ENCODE peak calls at places on chromosomes 2 and 18, in four cellular contexts. Z, K, R and B are unnamed samples.

GRCh38 chr2:211281430-211282073 is 725.2 kb downstream of the CPS1 start:
- DNase-seq in Z (no peak), K (no peak), R (no peak), B (no peak)

GRCh38 chr2:105744091-105744908 is 412 bp upstream of the NCK2 start:
- DNase-seq in Z (peak), K (peak), R (peak), B (no peak)

GRCh38 chr18:7896164-7896563 is 329.0 kb downstream of the PTPRM start:
- DNase-seq in Z (no peak), K (no peak), R (no peak), B (no peak)

GRCh38 chr2:47075361-47076125 is 79.6 kb downstream of the STPG4 start:
- DNase-seq in Z (no peak), K (no peak), R (no peak), B (no peak)

GRCh38 chr2:240513544-240514287 is 44.1 kb downstream of the ANKMY1 start:
- DNase-seq in Z (peak), K (peak), R (peak), B (peak)

GRCh38 chr2:188495990-188496431 is 204.3 kb downstream of the GULP1 start:
- DNase-seq in Z (peak), K (no peak), R (no peak), B (no peak)

GRCh38 chr2:204274991-204275390 is 270.3 kb upstream of the PARD3B start:
- DNase-seq in Z (no peak), K (no peak), R (no peak), B (no peak)

GRCh38 chr2:45532171-45532570 is 78.9 kb downstream of the SRBD1 start:
- DNase-seq in Z (no peak), K (no peak), R (no peak), B (no peak)

GRCh38 chr18:67710639-67711038 is 194.1 kb upstream of the DSEL start:
- DNase-seq in Z (no peak), K (no peak), R (peak), B (no peak)

GRCh38 chr2:238039151-238039550 is 21.6 kb upstream of the SCLY start:
- DNase-seq in Z (no peak), K (no peak), R (no peak), B (no peak)

GRCh38 chr2:207632575-207633492 is 7.6 kb upstream of the METTL21A start:
- DNase-seq in Z (peak), K (peak), R (peak), B (no peak)

GRCh38 chr2:119862127-119862889 is 102.6 kb downstream of the PTPN4 start:
- DNase-seq in Z (no peak), K (no peak), R (peak), B (peak)

GRCh38 chr2:83055338-83056010 is 1403.6 kb downstream of the SUCLG1 start:
- DNase-seq in Z (no peak), K (no peak), R (no peak), B (no peak)

GRCh38 chr2:131417886-131418285 is 53.9 kb upstream of the RAB6D start:
- DNase-seq in Z (no peak), K (no peak), R (no peak), B (no peak)

GRCh38 chr18:64653068-64653467 is 504.2 kb upstream of the LINC00305 start:
- DNase-seq in Z (no peak), K (no peak), R (no peak), B (no peak)

GRCh38 chr18:36350211-36350610 is 52.7 kb downstream of the FHOD3 start:
- DNase-seq in Z (no peak), K (no peak), R (no peak), B (no peak)

GRCh38 chr2:85797959-85798358 is 44.2 kb downstream of the ATOH8 start:
- DNase-seq in Z (peak), K (peak), R (peak), B (no peak)

GRCh38 chr2:165681841-165682240 is 112.2 kb downstream of the GALNT3 start:
- DNase-seq in Z (no peak), K (no peak), R (no peak), B (no peak)

GRCh38 chr2:161990741-161991140 is 83.3 kb downstream of the DPP4 start:
- DNase-seq in Z (no peak), K (no peak), R (peak), B (no peak)
- TF ChIP-seq POLR2AphosphoS2 in Z (no peak), K (no peak), R (no peak), B (no peak)

DNA sequence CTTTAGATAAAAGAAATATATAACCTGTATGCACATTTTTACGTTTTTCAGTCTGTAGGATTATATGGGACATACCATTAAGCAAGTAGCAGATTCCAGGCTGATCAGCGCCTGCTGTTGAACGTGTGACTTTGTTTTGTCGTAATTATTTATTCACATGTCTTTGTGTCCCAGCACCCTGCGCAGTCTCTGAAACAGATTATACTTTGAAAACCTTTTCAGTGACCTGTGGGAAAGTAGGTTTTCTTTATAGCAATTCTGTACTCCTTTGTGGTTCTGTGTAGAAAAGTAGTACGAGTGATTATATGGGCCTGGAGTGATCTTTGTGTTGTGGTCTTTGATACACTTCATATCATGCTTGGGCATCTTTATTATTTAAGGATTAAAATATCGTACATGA is 68.5 kb downstream of the MTA3 start:
- DNase-seq in Z (no peak), K (no peak), R (no peak), B (no peak)
- TF ChIP-seq POLR2AphosphoS2 in Z (no peak), K (no peak), R (no peak), B (no peak)

GRCh38 chr2:150472122-150472899 is 15.2 kb downstream of the RND3 start:
- DNase-seq in Z (no peak), K (no peak), R (no peak), B (no peak)

GRCh38 chr2:150473767-150474166 is 13.7 kb downstream of the RND3 start:
- DNase-seq in Z (no peak), K (no peak), R (no peak), B (no peak)

GRCh38 chr2:150475479-150476212 is 11.8 kb downstream of the RND3 start:
- DNase-seq in Z (no peak), K (no peak), R (no peak), B (no peak)

GRCh38 chr2:150476213-150476740 is 11.2 kb downstream of the RND3 start:
- DNase-seq in Z (no peak), K (no peak), R (no peak), B (no peak)

DNA sequence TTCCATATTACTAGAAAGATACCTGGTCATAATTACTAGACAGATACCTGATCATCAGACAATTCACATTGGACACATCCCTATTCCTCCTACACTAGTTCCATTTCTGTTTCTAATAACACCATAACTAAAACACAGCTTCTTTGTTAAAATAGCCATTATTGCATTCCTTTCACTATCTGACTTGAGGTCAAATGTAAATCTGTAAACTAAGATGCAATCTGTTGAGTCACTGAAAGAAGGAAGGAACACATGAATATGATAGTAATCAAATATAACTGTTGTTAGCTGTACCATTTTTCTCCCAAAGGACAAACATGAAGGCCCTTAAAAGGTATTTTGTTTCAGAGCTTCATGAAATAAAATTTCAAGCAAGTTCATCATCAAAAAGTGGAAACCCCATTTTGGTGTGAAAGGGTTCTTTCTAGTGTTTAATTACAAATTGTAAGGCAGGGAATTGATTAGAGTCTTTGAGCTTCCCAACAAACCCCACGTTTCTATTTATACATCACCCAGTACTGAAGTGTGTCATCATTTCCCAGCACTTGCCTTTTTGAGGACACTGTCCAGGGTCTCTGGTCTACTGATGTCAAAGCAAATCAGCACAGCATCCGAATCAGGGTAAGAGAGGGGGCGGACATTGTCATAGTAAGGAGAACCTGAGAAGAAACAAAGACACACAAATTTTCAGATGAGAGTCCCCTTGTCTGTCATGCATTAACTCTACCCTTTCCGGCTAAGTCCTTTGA is 13.0 kb downstream of the RND3 start:
- DNase-seq in Z (no peak), K (no peak), R (no peak), B (no peak)
- TF ChIP-seq POLR2AphosphoS2 in Z (no peak), K (no peak), R (no peak), B (no peak)

GRCh38 chr2:120990451-120990871 is 254.8 kb downstream of the GLI2 start:
- DNase-seq in Z (no peak), K (no peak), R (no peak), B (no peak)

GRCh38 chr2:120989556-120989848 is 253.8 kb downstream of the GLI2 start:
- DNase-seq in Z (no peak), K (no peak), R (no peak), B (no peak)

GRCh38 chr2:120988741-120989555 is 253.3 kb downstream of the GLI2 start:
- DNase-seq in Z (no peak), K (no peak), R (no peak), B (no peak)

GRCh38 chr2:120991401-120991800 is 255.7 kb downstream of the GLI2 start:
- DNase-seq in Z (no peak), K (no peak), R (no peak), B (no peak)

DNA sequence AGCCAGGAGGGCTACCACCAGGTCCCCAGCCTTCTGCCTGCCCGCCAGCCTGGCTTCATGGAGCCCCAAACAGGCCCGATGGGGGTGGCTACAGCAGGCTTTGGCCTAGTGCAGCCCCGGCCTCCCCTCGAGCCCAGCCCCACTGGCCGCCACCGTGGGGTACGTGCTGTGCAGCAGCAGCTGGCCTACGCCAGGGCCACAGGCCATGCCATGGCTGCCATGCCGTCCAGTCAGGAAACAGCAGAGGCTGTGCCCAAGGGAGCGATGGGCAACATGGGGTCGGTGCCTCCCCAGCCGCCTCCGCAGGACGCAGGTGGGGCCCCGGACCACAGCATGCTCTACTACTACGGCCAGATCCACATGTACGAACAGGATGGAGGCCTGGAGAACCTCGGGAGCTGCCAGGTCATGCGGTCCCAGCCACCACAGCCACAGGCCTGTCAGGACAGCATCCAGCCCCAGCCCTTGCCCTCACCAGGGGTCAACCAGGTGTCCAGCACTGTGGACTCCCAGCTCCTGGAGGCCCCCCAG is 254.3 kb downstream of the GLI2 start:
- DNase-seq in Z (no peak), K (no peak), R (no peak), B (no peak)
- TF ChIP-seq POLR2AphosphoS2 in Z (no peak), K (no peak), R (no peak), B (no peak)

GRCh38 chr2:37654419-37654818 is 17.0 kb downstream of the CDC42EP3 start:
- DNase-seq in Z (no peak), K (no peak), R (no peak), B (no peak)

GRCh38 chr2:37653805-37654378 is 17.6 kb downstream of the CDC42EP3 start:
- DNase-seq in Z (no peak), K (no peak), R (no peak), B (peak)

GRCh38 chr2:37654932-37655331 is 16.5 kb downstream of the CDC42EP3 start:
- DNase-seq in Z (no peak), K (no peak), R (no peak), B (peak)

GRCh38 chr2:37652199-37652640 is 19.2 kb downstream of the CDC42EP3 start:
- DNase-seq in Z (no peak), K (peak), R (no peak), B (no peak)

DNA sequence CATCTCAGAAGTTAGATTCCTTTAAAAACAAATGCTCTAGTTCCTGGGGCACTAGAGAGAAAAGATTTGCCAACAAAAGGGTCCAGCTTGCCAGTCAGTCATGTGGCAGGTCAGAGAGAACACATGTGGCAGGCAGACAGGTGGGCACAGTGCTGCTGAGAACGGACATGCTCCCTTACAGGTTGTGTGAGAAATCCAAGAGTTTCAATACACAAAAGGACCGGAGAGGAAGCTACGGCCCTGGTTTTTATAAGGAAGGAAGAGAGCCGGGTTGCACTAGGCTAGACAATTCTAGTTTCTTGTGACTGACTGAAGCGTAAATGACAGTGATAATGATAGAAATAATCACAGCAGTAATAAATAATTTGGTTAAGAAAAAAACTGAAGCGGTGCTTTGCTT is 18.3 kb downstream of the CDC42EP3 start:
- DNase-seq in Z (no peak), K (no peak), R (no peak), B (no peak)
- TF ChIP-seq POLR2AphosphoS2 in Z (no peak), K (no peak), R (no peak), B (no peak)

GRCh38 chr2:168392031-168392430 is 64.0 kb upstream of the CERS6 start:
- DNase-seq in Z (no peak), K (no peak), R (no peak), B (no peak)
- TF ChIP-seq POLR2AphosphoS2 in Z (no peak), K (no peak), R (no peak), B (no peak)

GRCh38 chr18:14976736-14977430 is 228.9 kb downstream of the ANKRD30B start:
- DNase-seq in Z (no peak), K (no peak), R (no peak), B (no peak)

GRCh38 chr18:14979875-14980274 is 231.9 kb downstream of the ANKRD30B start:
- DNase-seq in Z (no peak), K (no peak), R (no peak), B (no peak)

GRCh38 chr18:14978191-14978590 is 230.2 kb downstream of the ANKRD30B start:
- DNase-seq in Z (no peak), K (no peak), R (no peak), B (no peak)

GRCh38 chr18:14975431-14975830 is 227.5 kb downstream of the ANKRD30B start:
- DNase-seq in Z (no peak), K (no peak), R (no peak), B (no peak)

GRCh38 chr18:14978962-14979535 is 231.1 kb downstream of the ANKRD30B start:
- DNase-seq in Z (peak), K (no peak), R (peak), B (no peak)
- TF ChIP-seq POLR2AphosphoS2 in Z (no peak), K (no peak), R (no peak), B (no peak)

DNA sequence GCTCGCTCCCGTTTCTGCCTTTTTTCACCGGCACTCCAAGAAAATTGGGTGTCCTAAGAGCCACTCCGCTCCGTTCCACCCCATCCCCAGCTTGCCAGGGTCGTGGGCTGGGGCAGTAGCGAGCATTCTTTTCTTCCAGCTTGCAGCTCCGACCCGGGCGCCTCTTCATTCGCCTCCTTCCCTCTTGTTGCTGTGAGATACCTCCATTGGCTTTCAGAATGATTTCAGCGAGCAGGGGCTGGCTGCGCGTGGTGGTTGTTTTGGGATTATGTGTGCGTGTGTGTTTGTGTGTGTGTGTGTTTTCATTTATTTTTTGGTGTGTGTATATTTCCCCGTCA is 1.2 kb downstream of the HOXD3 start:
- DNase-seq in Z (no peak), K (no peak), R (no peak), B (no peak)
- TF ChIP-seq POLR2AphosphoS2 in Z (no peak), K (no peak), R (no peak), B (no peak)

GRCh38 chr2:43944915-43945314 is 50.9 kb downstream of the LRPPRC start:
- DNase-seq in Z (no peak), K (no peak), R (no peak), B (no peak)

GRCh38 chr2:43945439-43945838 is 50.4 kb downstream of the LRPPRC start:
- DNase-seq in Z (no peak), K (no peak), R (no peak), B (no peak)

GRCh38 chr2:43948370-43948769 is 47.4 kb downstream of the LRPPRC start:
- DNase-seq in Z (no peak), K (no peak), R (no peak), B (no peak)

GRCh38 chr2:43950383-43951008 is 45.3 kb downstream of the LRPPRC start:
- DNase-seq in Z (peak), K (peak), R (peak), B (no peak)
- TF ChIP-seq POLR2AphosphoS2 in Z (no peak), K (no peak), R (no peak), B (no peak)

GRCh38 chr2:56812432-56812831 is 628.6 kb downstream of the CCDC85A start:
- DNase-seq in Z (no peak), K (no peak), R (no peak), B (no peak)
- TF ChIP-seq POLR2AphosphoS2 in Z (no peak), K (no peak), R (no peak), B (no peak)